ENCODE peak calls at places on chromosomes 1 and 21, in seven cellular contexts. N is stimulated activated naive CD4-positive, alpha-beta T cell; E is T-helper 1 cell; G is prostate gland; O is sciatic nerve; L is activated naive CD8-positive, alpha-beta T cell treated with anti-CD3 and anti-CD28 coated beads, Interleukin-2, amount 50 U/mL, for 24 hours; J is adrenal gland. M is an unnamed sample.

GRCh38 chr1:179984942-179985341 is 30.3 kb downstream of the CEP350 start:
- DNase-seq in N (no peak), E (no peak), G (no peak), O (no peak), L (no peak), J (no peak), M (no peak)

GRCh38 chr1:53449026-53449425 is 10.2 kb upstream of the DMRTB1 start:
- DNase-seq in N (no peak), E (no peak), G (no peak), O (no peak), L (no peak), J (no peak), M (no peak)

GRCh38 chr1:197806718-197807117 is 31.4 kb upstream of the DENND1B start:
- DNase-seq in N (no peak), E (no peak), G (no peak), O (no peak), L (no peak), J (no peak), M (no peak)

GRCh38 chr1:76871355-76871974 is 4.2 kb downstream of the ST6GALNAC5 start:
- DNase-seq in N (no peak), E (no peak), G (no peak), O (no peak), L (no peak), J (no peak), M (no peak)

GRCh38 chr1:63189677-63190076 is 132.7 kb upstream of the FOXD3 start:
- DNase-seq in N (no peak), E (no peak), G (no peak), O (no peak), L (no peak), J (no peak), M (no peak)

GRCh38 chr1:184193451-184193850 is 141.9 kb downstream of the TSEN15 start:
- DNase-seq in N (no peak), E (no peak), G (no peak), O (no peak), L (no peak), J (no peak), M (no peak)

GRCh38 chr1:56462209-56462608 is 117.2 kb downstream of the PLPP3 start:
- DNase-seq in N (no peak), E (no peak), G (no peak), O (no peak), L (no peak), J (no peak), M (no peak)

GRCh38 chr21:41138711-41139110 is 29.2 kb upstream of the BACE2 start:
- DNase-seq in N (no peak), E (no peak), G (no peak), O (no peak), L (no peak), J (no peak), M (no peak)

GRCh38 chr1:202143768-202144509 is 598 bp downstream of the ARL8A start:
- DNase-seq in N (peak), E (no peak), G (no peak), O (peak), L (peak), J (no peak), M (no peak)

GRCh38 chr1:2587860-2588571 is 1.4 kb downstream of the PRXL2B start:
- DNase-seq in N (no peak), E (no peak), G (no peak), O (no peak), L (no peak), J (no peak), M (no peak)

GRCh38 chr1:35947547-35947946 is 16.6 kb downstream of the AGO3 start:
- DNase-seq in N (no peak), E (no peak), G (no peak), O (no peak), L (no peak), J (no peak), M (no peak)

GRCh38 chr1:201009967-201010645 is 13.4 kb downstream of the KIF21B start:
- DNase-seq in N (no peak), E (no peak), G (no peak), O (no peak), L (no peak), J (no peak), M (no peak)

GRCh38 chr1:235525314-235525713 is 21.1 kb upstream of the B3GALNT2 start:
- DNase-seq in N (no peak), E (no peak), G (no peak), O (no peak), L (no peak), J (no peak), M (peak)

GRCh38 chr1:207565546-207566468 is 69.8 kb downstream of the CR1 start:
- DNase-seq in N (no peak), E (no peak), G (no peak), O (no peak), L (peak), J (no peak), M (peak)

GRCh38 chr1:234887026-234887910 is 241.4 kb downstream of the TOMM20 start:
- DNase-seq in N (no peak), E (no peak), G (no peak), O (no peak), L (no peak), J (peak), M (no peak)

GRCh38 chr1:37486680-37487618 is 12.6 kb downstream of the ZC3H12A start:
- DNase-seq in N (peak), E (peak), G (no peak), O (peak), L (peak), J (peak), M (peak)

GRCh38 chr1:8297245-8297644 is 20.7 kb upstream of the SLC45A1 start:
- DNase-seq in N (no peak), E (no peak), G (no peak), O (no peak), L (no peak), J (no peak), M (no peak)

GRCh38 chr21:28136687-28137086 is 856.0 kb downstream of the LTN1 start:
- DNase-seq in N (no peak), E (no peak), G (no peak), O (no peak), L (no peak), J (no peak), M (no peak)

GRCh38 chr1:33455537-33456301 is 16.7 kb upstream of the ZSCAN20 start:
- DNase-seq in N (peak), E (no peak), G (peak), O (no peak), L (peak), J (peak), M (peak)

GRCh38 chr1:160651428-160652064 is 4.7 kb upstream of the SLAMF1 start:
- DNase-seq in N (no peak), E (no peak), G (no peak), O (no peak), L (no peak), J (no peak), M (no peak)

GRCh38 chr1:227886503-227886961 is 61.2 kb downstream of the WNT9A start:
- DNase-seq in N (no peak), E (no peak), G (peak), O (peak), L (no peak), J (peak), M (no peak)

GRCh38 chr1:202643397-202644218 is 66.6 kb downstream of the SYT2 start:
- DNase-seq in N (peak), E (no peak), G (no peak), O (no peak), L (no peak), J (no peak), M (peak)

GRCh38 chr1:170731566-170732261 is 67.8 kb downstream of the PRRX1 start:
- DNase-seq in N (no peak), E (no peak), G (no peak), O (no peak), L (no peak), J (no peak), M (no peak)

GRCh38 chr1:198780376-198780775 is 141.5 kb downstream of the PTPRC start:
- DNase-seq in N (no peak), E (no peak), G (no peak), O (no peak), L (no peak), J (no peak), M (no peak)

GRCh38 chr1:202343652-202344349 is 2.1 kb upstream of the UBE2T start:
- DNase-seq in N (peak), E (no peak), G (no peak), O (no peak), L (no peak), J (no peak), M (no peak)

GRCh38 chr1:12619396-12620141 is 1.6 kb upstream of the DHRS3 start:
- DNase-seq in N (peak), E (peak), G (peak), O (peak), L (peak), J (peak), M (peak)

GRCh38 chr1:180632326-180633088 is 685 bp downstream of the XPR1 start:
- DNase-seq in N (peak), E (peak), G (peak), O (peak), L (peak), J (peak), M (peak)

GRCh38 chr1:11984559-11984958 is 4.3 kb downstream of the MFN2 start:
- DNase-seq in N (no peak), E (no peak), G (no peak), O (no peak), L (no peak), J (no peak), M (no peak)

GRCh38 chr1:14704846-14705245 is 106.4 kb downstream of the KAZN start:
- DNase-seq in N (no peak), E (no peak), G (no peak), O (no peak), L (no peak), J (no peak), M (no peak)

GRCh38 chr1:117569956-117570355 is 35.9 kb upstream of the TENT5C start:
- DNase-seq in N (no peak), E (no peak), G (no peak), O (no peak), L (no peak), J (no peak), M (no peak)

GRCh38 chr1:162580315-162580714 is 18.8 kb downstream of the UAP1 start:
- DNase-seq in N (no peak), E (no peak), G (no peak), O (no peak), L (no peak), J (no peak), M (no peak)